ENCODE peak calls at places on chromosomes 13 and 19, in eight cellular contexts. A, E, I, X, C, B, N and R are unnamed samples.

GRCh38 chr13:76972430-76972829 is 19.5 kb upstream of the CLN5 start:
- DNase-seq in C (no peak), I (no peak), E (no peak), X (no peak), N (no peak), A (no peak), B (no peak), R (no peak)

GRCh38 chr13:103062079-103062478 is 4.1 kb downstream of the SLC10A2 start:
- DNase-seq in N (no peak), A (no peak), X (no peak), I (no peak), E (no peak), C (no peak), B (no peak), R (no peak)

GRCh38 chr19:30367001-30367400 is 5.2 kb upstream of the ZNF536 start:
- DNase-seq in B (no peak), I (no peak), N (no peak), C (no peak), X (no peak), A (no peak), E (no peak), R (no peak)

GRCh38 chr13:110391273-110391672 is 84.2 kb downstream of the COL4A2 start:
- DNase-seq in B (no peak), N (no peak), I (no peak), E (no peak), A (no peak), X (no peak), C (no peak), R (no peak)

GRCh38 chr13:43273362-43273761 is 250.0 kb downstream of the DNAJC15 start:
- DNase-seq in E (no peak), I (no peak), B (no peak), C (no peak), N (no peak), A (no peak), X (no peak), R (no peak)

GRCh38 chr13:29892149-29892548 is 41.7 kb upstream of the UBL3 start:
- DNase-seq in I (no peak), N (no peak), E (no peak), C (no peak), X (no peak), B (no peak), A (no peak), R (no peak)

GRCh38 chr13:29411493-29411892 is 184.0 kb downstream of the SLC7A1 start:
- DNase-seq in I (no peak), A (no peak), B (no peak), E (no peak), C (no peak), X (no peak), N (no peak), R (no peak)

GRCh38 chr19:37594982-37595382 is 306 bp downstream of the ZNF540 start:
- DNase-seq in E (peak), X (peak), A (peak), N (no peak), B (peak), C (peak), I (no peak), R (peak)

GRCh38 chr13:80931118-80931517 is 590.2 kb upstream of the SPRY2 start:
- DNase-seq in E (no peak), N (no peak), A (no peak), X (no peak), C (no peak), I (no peak), B (no peak), R (no peak)

GRCh38 chr13:50122465-50122864 is 107.2 kb downstream of the KCNRG start:
- DNase-seq in A (no peak), C (no peak), X (no peak), E (peak), B (no peak), I (no peak), N (no peak), R (no peak)

GRCh38 chr13:73039201-73040108 is 19.4 kb upstream of the KLF5 start:
- DNase-seq in C (no peak), I (peak), B (no peak), X (no peak), A (no peak), N (no peak), E (peak), R (no peak)

GRCh38 chr19:10105241-10106099 is 692 bp upstream of the PPAN start:
- DNase-seq in A (no peak), N (no peak), I (no peak), B (no peak), E (peak), X (no peak), C (peak), R (no peak)

GRCh38 chr19:31330761-31331160 is 18.5 kb downstream of the TSHZ3 start:
- DNase-seq in A (peak), C (no peak), I (no peak), E (no peak), X (peak), B (no peak), N (no peak), R (no peak)

GRCh38 chr13:41509996-41510395 is 52.6 kb downstream of the RGCC start:
- DNase-seq in N (no peak), C (no peak), I (no peak), A (no peak), E (no peak), B (no peak), X (no peak), R (no peak)

GRCh38 chr19:4052114-4052992 is 14.3 kb downstream of the ZBTB7A start:
- DNase-seq in B (no peak), N (no peak), C (peak), A (peak), E (peak), X (peak), I (no peak), R (peak)

GRCh38 chr13:48403151-48403631 is 9.7 kb downstream of the LPAR6 start:
- DNase-seq in E (no peak), B (no peak), N (no peak), X (no peak), A (no peak), I (no peak), C (no peak), R (no peak)

GRCh38 chr13:32582281-32582680 is 4.0 kb upstream of the PDS5B start:
- DNase-seq in B (no peak), E (no peak), A (no peak), N (no peak), C (no peak), X (no peak), I (no peak), R (no peak)

GRCh38 chr13:33328691-33329090 is 43.1 kb upstream of the STARD13 start:
- DNase-seq in I (no peak), B (no peak), E (no peak), C (no peak), A (no peak), X (no peak), N (no peak), R (no peak)

GRCh38 chr19:13808856-13809255 is 13.6 kb downstream of the ZSWIM4 start:
- DNase-seq in E (no peak), C (no peak), I (no peak), N (no peak), B (no peak), A (no peak), X (no peak), R (no peak)

GRCh38 chr13:33111414-33112110 is 95.3 kb downstream of the KL start:
- DNase-seq in X (peak), B (no peak), E (no peak), I (no peak), A (no peak), C (peak), N (no peak), R (no peak)

GRCh38 chr13:30331331-30331771 is 24.0 kb upstream of the KATNAL1 start:
- DNase-seq in C (peak), I (no peak), X (no peak), N (no peak), A (no peak), E (no peak), B (no peak), R (peak)

GRCh38 chr19:47713046-47714021 is at the start of gene EHD2:
- DNase-seq in C (peak), A (peak), B (peak), I (peak), N (no peak), X (peak), E (peak), R (no peak)

GRCh38 chr13:31930901-31931522 is 100.6 kb upstream of the FRY start:
- DNase-seq in C (no peak), I (no peak), E (peak), A (no peak), X (no peak), N (no peak), B (no peak), R (no peak)

GRCh38 chr13:43085545-43085944 is 62.2 kb downstream of the DNAJC15 start:
- DNase-seq in N (peak), X (no peak), B (no peak), A (no peak), C (no peak), E (no peak), I (no peak), R (no peak)

GRCh38 chr13:24233351-24233901 is 72.9 kb downstream of the SPATA13 start:
- DNase-seq in B (no peak), C (no peak), X (no peak), A (no peak), I (no peak), N (no peak), E (no peak), R (no peak)

GRCh38 chr13:59274958-59275727 is 888.6 kb downstream of the DIAPH3 start:
- DNase-seq in C (no peak), A (no peak), N (no peak), B (no peak), E (no peak), I (no peak), X (no peak), R (no peak)

GRCh38 chr13:19093437-19093836 is 88.2 kb downstream of the TUBA3C start:
- DNase-seq in A (no peak), C (no peak), X (no peak), E (no peak), B (no peak), N (no peak), I (no peak), R (no peak)

GRCh38 chr19:28934626-28935025 is 278.3 kb downstream of the UQCRFS1 start:
- DNase-seq in E (no peak), X (no peak), B (no peak), C (no peak), N (no peak), A (no peak), I (no peak), R (no peak)

GRCh38 chr19:40193587-40193849 is 2.3 kb downstream of the MAP3K10 start:
- DNase-seq in B (no peak), X (no peak), N (no peak), C (no peak), E (no peak), A (no peak), I (no peak), R (no peak)

GRCh38 chr13:59088716-59089115 is 1075.0 kb downstream of the DIAPH3 start:
- DNase-seq in A (no peak), N (no peak), X (no peak), I (no peak), B (no peak), E (no peak), C (no peak), R (no peak)

GRCh38 chr19:34308381-34309367 is 54.3 kb downstream of the GARRE1 start:
- DNase-seq in X (no peak), C (no peak), A (no peak), I (no peak), E (no peak), B (no peak), N (no peak), R (no peak)

GRCh38 chr19:6378036-6378435 is 2.3 kb upstream of the PSPN start:
- DNase-seq in N (no peak), B (no peak), X (peak), C (no peak), E (no peak), I (no peak), A (no peak), R (no peak)

GRCh38 chr13:27270594-27271520 is at the start of gene RASL11A:
- DNase-seq in A (peak), N (no peak), I (peak), C (peak), X (peak), E (peak), B (peak), R (peak)

GRCh38 chr19:5967994-5968430 is 9.9 kb downstream of the RANBP3 start:
- DNase-seq in X (peak), N (peak), B (peak), A (peak), C (peak), I (peak), E (peak), R (peak)

GRCh38 chr13:111639994-111640393 is 319.6 kb downstream of the TEX29 start:
- DNase-seq in A (no peak), C (no peak), X (no peak), B (no peak), N (no peak), I (no peak), E (no peak), R (no peak)

GRCh38 chr19:46766569-46767317 is 20.5 kb upstream of the STRN4 start:
- DNase-seq in B (peak), C (peak), N (no peak), E (peak), I (peak), A (peak), X (no peak), R (no peak)

GRCh38 chr13:23506071-23506820 is 64.0 kb upstream of the TNFRSF19 start:
- DNase-seq in A (no peak), C (no peak), X (no peak), I (no peak), N (no peak), B (no peak), E (no peak), R (no peak)

GRCh38 chr13:39297664-39298171 is 259.5 kb downstream of the NHLRC3 start:
- DNase-seq in X (no peak), E (no peak), N (no peak), A (no peak), I (no peak), C (no peak), B (no peak), R (no peak)

GRCh38 chr13:25659091-25659502 is 287.3 kb downstream of the ATP8A2 start:
- DNase-seq in N (no peak), I (no peak), X (peak), A (peak), E (no peak), C (no peak), B (no peak), R (no peak)

GRCh38 chr13:98310485-98311199 is 133.6 kb upstream of the RNF113B start:
- DNase-seq in X (no peak), I (no peak), N (no peak), A (no peak), B (no peak), E (no peak), C (no peak), R (no peak)

GRCh38 chr13:98309569-98310335 is 132.7 kb upstream of the RNF113B start:
- DNase-seq in N (no peak), C (no peak), B (no peak), I (no peak), A (no peak), X (no peak), E (no peak), R (no peak)

GRCh38 chr13:98307744-98308524 is 130.9 kb upstream of the RNF113B start:
- DNase-seq in C (no peak), B (no peak), I (no peak), N (no peak), X (no peak), E (no peak), A (no peak), R (no peak)

GRCh38 chr13:98307392-98307743 is 130.3 kb upstream of the RNF113B start:
- DNase-seq in E (no peak), X (no peak), B (no peak), A (no peak), I (no peak), C (no peak), N (no peak), R (no peak)

GRCh38 chr13:98308525-98308911 is 131.4 kb upstream of the RNF113B start:
- DNase-seq in A (no peak), X (no peak), B (no peak), E (no peak), C (no peak), I (no peak), N (no peak), R (no peak)
- H3K4me3 ChIP-seq in A (no peak), X (no peak), B (no peak), E (no peak), C (no peak), I (no peak), N (no peak), R (no peak)

GRCh38 chr19:18306209-18306902 is 16.5 kb downstream of the LSM4 start:
- DNase-seq in X (no peak), N (no peak), I (no peak), B (no peak), C (peak), E (no peak), A (no peak), R (no peak)

GRCh38 chr19:18309525-18310064 is 13.3 kb downstream of the LSM4 start:
- DNase-seq in E (no peak), X (no peak), A (no peak), C (no peak), I (no peak), N (no peak), B (no peak), R (no peak)

GRCh38 chr19:18308948-18309325 is 13.9 kb downstream of the LSM4 start:
- DNase-seq in E (no peak), B (peak), N (no peak), X (no peak), A (no peak), C (no peak), I (no peak), R (no peak)

GRCh38 chr19:18306903-18307681 is 15.8 kb downstream of the LSM4 start:
- DNase-seq in C (no peak), N (no peak), B (peak), E (no peak), A (no peak), X (no peak), I (no peak), R (no peak)

GRCh38 chr19:18308051-18308947 is 14.6 kb downstream of the LSM4 start:
- DNase-seq in N (no peak), C (no peak), B (peak), X (no peak), I (no peak), E (no peak), A (no peak), R (no peak)
- TF ChIP-seq POLR2AphosphoS5 in N (no peak), C (no peak), B (no peak), X (no peak), I (no peak), E (no peak), A (no peak), R (no peak)

GRCh38 chr13:21478881-21479808 is 20.0 kb upstream of the ZDHHC20 start:
- DNase-seq in A (no peak), I (no peak), B (no peak), E (peak), N (peak), X (no peak), C (peak), R (no peak)
- TF ChIP-seq CTCF in A (no peak), I (no peak), B (peak), E (peak), N (peak), X (peak), C (peak), R (peak)

DNA sequence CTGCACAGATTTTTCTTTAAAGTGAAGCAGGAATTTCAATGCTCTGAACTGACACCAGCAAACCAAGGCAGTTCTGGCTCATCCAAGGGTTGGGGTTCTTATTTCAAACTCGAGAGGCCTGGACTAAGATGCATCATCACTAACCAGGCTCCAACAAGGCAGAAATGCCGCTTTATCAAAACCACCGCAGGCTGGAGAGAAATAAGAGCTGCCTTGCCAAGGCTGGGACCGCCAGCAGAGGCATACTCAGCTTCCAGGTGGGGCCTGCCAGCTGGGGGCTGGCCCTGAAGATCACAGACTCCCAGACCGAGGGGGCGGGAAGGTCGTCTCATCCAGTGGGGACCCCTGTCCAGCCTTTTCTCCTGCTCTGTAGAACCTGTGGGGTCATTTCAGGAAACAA is 37.4 kb upstream of the GAS6 start:
- DNase-seq in N (no peak), C (no peak), I (peak), A (no peak), X (peak), E (no peak), B (no peak), R (no peak)
- H3K4me3 ChIP-seq in N (no peak), C (no peak), I (no peak), A (no peak), X (no peak), E (no peak), B (no peak), R (no peak)

GRCh38 chr19:45391871-45392665 is 12.8 kb downstream of the PPP1R13L start:
- DNase-seq in C (no peak), N (no peak), I (no peak), E (no peak), X (no peak), A (no peak), B (no peak), R (no peak)
- TF ChIP-seq POLR2AphosphoS5 in C (no peak), N (no peak), I (no peak), E (no peak), X (no peak), A (no peak), B (no peak), R (no peak)

GRCh38 chr19:50464348-50464747 is 12.0 kb upstream of the EMC10 start:
- DNase-seq in A (no peak), I (no peak), N (no peak), X (no peak), E (no peak), B (no peak), C (no peak), R (no peak)
- TF ChIP-seq CTCF in A (no peak), I (no peak), N (no peak), X (no peak), E (no peak), B (no peak), C (no peak), R (no peak)

DNA sequence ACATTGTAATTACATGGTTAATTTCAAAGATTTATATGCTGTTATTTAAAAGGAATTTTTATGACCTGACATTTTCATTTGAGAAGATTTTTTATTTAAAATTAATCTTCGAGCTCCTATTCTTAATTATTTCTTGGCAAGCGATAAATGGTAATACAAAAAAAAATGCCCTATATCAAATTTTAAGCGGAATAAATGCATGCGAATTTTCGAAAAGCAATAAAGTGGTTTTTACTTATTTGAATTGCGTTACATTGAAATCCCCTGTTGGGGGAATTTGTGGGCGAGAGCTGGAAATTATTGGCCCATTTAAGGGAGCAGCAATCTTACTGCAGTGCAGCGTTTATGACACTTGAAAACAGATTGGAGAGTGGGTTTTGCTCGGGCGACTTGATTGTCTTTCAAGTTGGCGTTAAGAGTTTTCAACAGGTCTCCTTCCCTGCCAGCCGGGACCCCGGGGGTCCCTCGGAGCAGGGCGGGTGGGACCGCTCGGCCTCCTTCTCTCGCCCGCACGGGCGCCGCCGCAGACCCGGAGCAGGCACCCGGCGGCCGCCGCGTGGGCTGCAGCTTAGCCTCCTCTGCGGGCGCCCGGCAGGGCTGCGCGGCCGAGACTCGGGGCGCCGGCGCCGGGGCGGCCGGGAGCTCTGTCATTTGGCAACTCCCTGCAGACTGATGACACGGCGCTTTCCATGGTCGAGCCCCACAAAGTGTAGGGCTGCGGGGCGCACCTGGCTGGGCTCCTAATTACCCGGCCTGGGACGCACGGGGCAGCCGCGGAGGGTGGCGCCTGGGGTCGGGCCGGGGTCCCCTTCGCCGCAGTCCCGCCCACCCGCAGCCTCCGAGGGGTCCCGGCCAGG is 255.1 kb upstream of the SOX21 start:
- DNase-seq in I (peak), X (no peak), N (no peak), C (no peak), E (peak), B (no peak), A (peak), R (no peak)
- H3K4me3 ChIP-seq in I (peak), X (peak), N (peak), C (peak), E (no peak), B (peak), A (peak), R (peak)